ENCODE peak calls at places on chromosomes 6 and 20, in nine cellular contexts. F is heart right ventricle, X is psoas muscle, Z is neural progenitor cell, A is Caco-2, Y is prostate gland, P is PC-3, G is left ventricle myocardium inferior, C is Peyer's patch. K is an unnamed sample. For H3K9me3, the result is how much of the 10 kb centered on the place peaks cover.

GRCh38 chr6:16849280-16850210 is 88.3 kb upstream of the ATXN1 start:
- DNase-seq in X (peak), F (no peak), A (no peak), Y (peak), Z (no peak), G (no peak), P (peak), C (no peak), K (no peak)

GRCh38 chr6:148493374-148493773 is 150.7 kb downstream of the SASH1 start:
- DNase-seq in A (no peak), Z (no peak), X (no peak), F (no peak), G (no peak), Y (no peak), P (no peak), C (no peak), K (no peak)

GRCh38 chr20:51979226-51979625 is 176.9 kb upstream of the SALL4 start:
- DNase-seq in Z (no peak), G (no peak), F (no peak), A (peak), Y (no peak), C (no peak), X (no peak), P (no peak), K (no peak)

GRCh38 chr20:8740265-8740664 is 328.6 kb upstream of the PLCB4 start:
- DNase-seq in G (no peak), F (no peak), P (no peak), Y (no peak), A (no peak), C (no peak), Z (no peak), X (no peak), K (no peak)

GRCh38 chr6:16630035-16630643 is 131.1 kb downstream of the ATXN1 start:
- DNase-seq in Z (no peak), A (no peak), F (no peak), G (no peak), X (no peak), Y (no peak), C (no peak), P (peak), K (no peak)

GRCh38 chr20:48492188-48493070 is 335.4 kb downstream of the PREX1 start:
- DNase-seq in A (no peak), C (no peak), X (no peak), G (no peak), Y (no peak), Z (no peak), F (no peak), P (no peak), K (peak)

GRCh38 chr20:25046181-25046641 is 11.7 kb downstream of the ACSS1 start:
- DNase-seq in A (no peak), C (no peak), Z (no peak), X (peak), F (peak), Y (no peak), P (no peak), G (peak), K (peak)

GRCh38 chr20:52469143-52469542 is 277.6 kb upstream of the ZFP64 start:
- DNase-seq in F (no peak), X (no peak), P (no peak), A (no peak), Y (no peak), Z (no peak), C (no peak), G (no peak), K (no peak)

GRCh38 chr6:155436981-155437749 is 18.5 kb downstream of the NOX3 start:
- DNase-seq in F (no peak), A (no peak), X (no peak), P (no peak), Z (no peak), C (no peak), Y (no peak), G (no peak), K (no peak)

GRCh38 chr6:79868098-79868722 is 79.1 kb downstream of the ELOVL4 start:
- DNase-seq in G (no peak), F (no peak), Z (peak), P (peak), X (no peak), C (no peak), Y (peak), A (peak), K (no peak)

GRCh38 chr6:109853426-109853825 is 124.7 kb upstream of the GPR6 start:
- DNase-seq in X (no peak), F (no peak), P (no peak), G (no peak), A (no peak), C (no peak), Z (no peak), Y (no peak), K (no peak)

GRCh38 chr6:26017567-26017966 is 55.0 kb downstream of the TRIM38 start:
- DNase-seq in X (peak), P (no peak), Y (peak), G (peak), C (no peak), F (peak), Z (no peak), A (no peak), K (peak)

GRCh38 chr6:126963077-126963809 is 155.2 kb upstream of the RSPO3 start:
- DNase-seq in Y (no peak), A (no peak), G (no peak), C (no peak), Z (no peak), X (no peak), F (no peak), P (no peak), K (no peak)

GRCh38 chr6:96837138-96837971 is at the start of gene GPR63:
- DNase-seq in F (peak), Z (peak), Y (peak), G (peak), P (peak), X (peak), C (peak), A (peak), K (peak)

GRCh38 chr6:95576621-95577316 is 566 bp upstream of the MANEA start:
- DNase-seq in P (no peak), G (no peak), A (no peak), Y (no peak), X (no peak), C (no peak), F (no peak), Z (no peak), K (no peak)

GRCh38 chr6:138988469-138988834 is 399 bp upstream of the REPS1 start:
- DNase-seq in Z (peak), C (no peak), F (no peak), Y (no peak), X (no peak), G (no peak), P (no peak), A (no peak), K (no peak)

GRCh38 chr6:13425270-13425905 is 62.0 kb downstream of the GFOD1 start:
- DNase-seq in X (no peak), C (no peak), Y (no peak), Z (no peak), P (no peak), G (no peak), F (no peak), A (no peak), K (peak)

GRCh38 chr6:122026572-122027369 is 372.7 kb upstream of the HSF2 start:
- DNase-seq in C (no peak), F (no peak), X (no peak), Y (no peak), P (no peak), G (no peak), A (no peak), Z (no peak), K (no peak)

GRCh38 chr6:151524059-151524458 is 30.2 kb downstream of the CCDC170 start:
- DNase-seq in P (no peak), G (no peak), X (no peak), A (no peak), Z (no peak), Y (no peak), F (no peak), C (no peak), K (no peak)
- H3K9me3 ChIP-seq in P (under half), G (half or more), X (under half), A (under half), Z (under half), Y (under half), F (half or more), C (under half), K (under half)

GRCh38 chr6:137185290-137185689 is 11.8 kb upstream of the IL22RA2 start:
- DNase-seq in Z (no peak), A (no peak), C (no peak), Y (no peak), G (no peak), P (no peak), F (no peak), X (no peak), K (no peak)

GRCh38 chr6:137181876-137182653 is 8.6 kb upstream of the IL22RA2 start:
- DNase-seq in G (no peak), X (no peak), F (no peak), Z (no peak), A (no peak), C (no peak), P (no peak), Y (no peak), K (no peak)

GRCh38 chr6:137176729-137177128 is 3.3 kb upstream of the IL22RA2 start:
- DNase-seq in F (no peak), P (no peak), X (no peak), A (no peak), Y (no peak), C (no peak), Z (no peak), G (no peak), K (no peak)

GRCh38 chr6:137177611-137178010 is 4.2 kb upstream of the IL22RA2 start:
- DNase-seq in F (no peak), A (no peak), G (no peak), Z (no peak), X (no peak), Y (no peak), C (no peak), P (no peak), K (no peak)

DNA sequence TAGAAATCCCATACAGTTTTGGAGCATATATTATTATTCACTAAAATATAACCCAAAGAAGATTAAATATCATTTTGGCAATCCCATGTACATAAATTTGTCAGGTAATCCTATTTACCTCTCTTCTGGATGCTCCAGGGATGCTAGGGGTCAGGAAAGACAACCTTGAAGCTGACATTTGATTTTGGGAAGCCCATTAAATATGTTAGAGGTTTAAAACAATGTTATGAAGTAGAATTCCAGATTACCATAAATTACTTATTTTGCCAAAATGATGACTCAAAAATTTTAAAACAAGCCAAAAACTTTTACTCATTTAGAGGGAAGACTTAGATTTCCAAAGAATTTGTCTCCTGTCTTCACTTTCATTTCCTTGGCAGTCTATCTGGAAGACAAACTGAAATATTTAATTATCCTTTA is 9.2 kb upstream of the IL22RA2 start:
- DNase-seq in C (no peak), X (no peak), P (no peak), F (no peak), A (no peak), Y (no peak), Z (no peak), G (no peak), K (no peak)
- H3K9me3 ChIP-seq in C (under half), X (under half), P (under half), F (half or more), A (under half), Y (under half), Z (under half), G (half or more), K (under half)

GRCh38 chr20:35199696-35200095 is 26.8 kb upstream of the MMP24 start:
- DNase-seq in F (no peak), Z (no peak), A (no peak), C (no peak), X (no peak), Y (no peak), G (no peak), P (peak), K (no peak)
- H3K9me3 ChIP-seq in F (under half), Z (under half), A (under half), C (under half), X (under half), Y (under half), G (under half), P (under half), K (under half)

GRCh38 chr6:36963451-36964290 is 9.1 kb downstream of the PI16 start:
- DNase-seq in C (peak), Z (no peak), A (no peak), X (no peak), P (no peak), F (no peak), G (no peak), Y (no peak), K (no peak)

GRCh38 chr6:36964908-36965307 is 10.4 kb downstream of the PI16 start:
- DNase-seq in G (no peak), P (no peak), C (no peak), X (no peak), Z (no peak), F (no peak), Y (no peak), A (no peak), K (no peak)

GRCh38 chr6:36962874-36963273 is 8.3 kb downstream of the PI16 start:
- DNase-seq in P (no peak), F (peak), X (peak), A (peak), Z (peak), Y (no peak), G (peak), C (peak), K (peak)

GRCh38 chr6:36961441-36962430 is 7.2 kb downstream of the PI16 start:
- DNase-seq in Z (no peak), C (no peak), Y (no peak), X (no peak), P (no peak), A (no peak), F (no peak), G (no peak), K (no peak)

DNA sequence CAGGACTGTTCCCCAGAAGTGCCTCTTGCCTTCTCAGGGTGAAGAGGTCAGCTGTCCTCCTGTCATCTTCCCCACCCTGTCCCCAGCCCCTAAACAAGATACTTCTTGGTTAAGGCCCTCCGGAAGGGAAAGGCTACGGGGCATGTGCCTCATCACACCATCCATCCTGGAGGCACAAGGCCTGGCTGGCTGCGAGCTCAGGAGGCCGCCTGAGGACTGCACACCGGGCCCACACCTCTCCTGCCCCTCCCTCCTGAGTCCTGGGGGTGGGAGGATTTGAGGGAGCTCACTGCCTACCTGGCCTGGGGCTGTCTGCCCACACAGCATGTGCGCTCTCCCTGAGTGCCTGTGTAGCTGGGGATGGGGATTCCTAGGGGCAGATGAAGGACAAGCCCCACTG is 9.8 kb downstream of the PI16 start:
- DNase-seq in Y (no peak), Z (no peak), X (no peak), A (no peak), C (no peak), P (no peak), G (no peak), F (no peak), K (no peak)
- H3K9me3 ChIP-seq in Y (under half), Z (under half), X (under half), A (under half), C (under half), P (under half), G (under half), F (under half), K (under half)

DNA sequence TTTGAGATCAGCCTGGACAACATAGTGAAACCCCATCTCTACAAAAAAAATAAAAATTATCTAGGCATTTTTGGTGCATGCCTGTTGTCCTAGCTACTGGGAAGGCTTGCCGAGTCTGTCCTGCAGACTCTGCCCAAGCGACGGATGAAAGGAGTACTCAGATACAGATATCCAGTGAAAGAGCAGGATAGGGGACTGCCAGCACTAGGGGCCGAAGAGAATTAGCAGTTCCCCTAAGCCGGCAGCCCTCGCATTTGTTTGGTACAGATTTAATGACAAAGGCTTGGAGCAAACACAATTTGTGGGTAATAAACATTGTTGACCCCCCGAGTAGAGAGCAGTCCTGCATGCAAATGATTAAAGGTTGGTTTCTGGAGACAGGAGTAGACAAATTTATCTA is 5.4 kb upstream of the TBC1D20 start:
- DNase-seq in C (no peak), A (no peak), X (no peak), Y (no peak), F (no peak), Z (no peak), G (no peak), P (no peak), K (no peak)
- H3K9me3 ChIP-seq in C (under half), A (under half), X (under half), Y (under half), F (under half), Z (under half), G (under half), P (under half), K (under half)